ENCODE peak calls at places on chromosome 21, in eight cellular contexts. X is body of pancreas, A is NB4, L is lower leg skin, W is uterus, D is GM12892, M is GM12891, H is upper lobe of left lung. B is an unnamed sample.

GRCh38 chr21:33116669-33117267 is 46.8 kb downstream of the OLIG1 start:
- DNase-seq in H (no peak), A (no peak), W (no peak), D (no peak), L (peak), X (no peak), M (no peak), B (no peak)

GRCh38 chr21:42164064-42164789 is 54.7 kb upstream of the ABCG1 start:
- DNase-seq in D (peak), W (no peak), A (peak), X (peak), H (peak), L (peak), M (peak), B (peak)

GRCh38 chr21:34812510-34813265 is 143.9 kb downstream of the CLIC6 start:
- DNase-seq in W (no peak), H (no peak), D (no peak), A (no peak), L (no peak), M (no peak), X (no peak), B (no peak)

GRCh38 chr21:42775891-42776290 is 103.4 kb downstream of the WDR4 start:
- DNase-seq in W (no peak), D (no peak), L (no peak), M (no peak), H (no peak), X (no peak), A (no peak), B (no peak)

GRCh38 chr21:36164427-36164784 is 7.8 kb downstream of the DOP1B start:
- DNase-seq in L (no peak), X (peak), A (no peak), W (no peak), D (no peak), H (no peak), M (no peak), B (no peak)

GRCh38 chr21:42496839-42497202 is 797 bp upstream of the RSPH1 start:
- DNase-seq in L (peak), D (no peak), H (peak), X (peak), A (no peak), W (peak), M (no peak), B (no peak)

GRCh38 chr21:27362249-27362648 is 395.4 kb upstream of the ADAMTS5 start:
- DNase-seq in D (no peak), H (no peak), A (peak), X (no peak), W (no peak), M (no peak), L (no peak), B (no peak)

GRCh38 chr21:32549861-32550260 is 35.5 kb downstream of the TCP10L start:
- DNase-seq in H (no peak), L (peak), D (no peak), M (no peak), X (no peak), W (no peak), A (no peak), B (no peak)

GRCh38 chr21:31656199-31657095 is 3.0 kb upstream of the SOD1 start:
- DNase-seq in X (no peak), H (no peak), D (no peak), A (no peak), W (no peak), L (no peak), M (no peak), B (no peak)

GRCh38 chr21:34602061-34602460 is 12.9 kb downstream of the RCAN1 start:
- DNase-seq in M (no peak), W (no peak), H (no peak), A (no peak), D (no peak), L (no peak), X (no peak), B (no peak)

GRCh38 chr21:39000496-39000895 is 182.8 kb downstream of the PSMG1 start:
- DNase-seq in L (no peak), D (no peak), H (peak), X (no peak), M (no peak), W (peak), A (peak), B (no peak)

GRCh38 chr21:32886339-32886738 is 114.8 kb upstream of the PAXBP1 start:
- DNase-seq in W (no peak), L (no peak), H (no peak), A (no peak), X (no peak), M (no peak), D (no peak), B (no peak)

GRCh38 chr21:22223385-22223784 is 1225.2 kb downstream of the NCAM2 start:
- DNase-seq in L (no peak), W (no peak), M (no peak), D (no peak), A (no peak), X (no peak), H (no peak), B (no peak)

GRCh38 chr21:24594082-24594481 is 1013.2 kb downstream of the MRPL39 start:
- DNase-seq in L (no peak), A (no peak), D (no peak), M (no peak), H (no peak), X (no peak), W (no peak), B (no peak)

GRCh38 chr21:36321325-36322082 is 1.5 kb downstream of the MORC3 start:
- DNase-seq in X (peak), D (no peak), A (peak), W (no peak), H (no peak), M (no peak), L (no peak), B (no peak)

GRCh38 chr21:33025106-33025470 is 647 bp upstream of the OLIG2 start:
- DNase-seq in L (peak), X (no peak), D (no peak), A (peak), W (no peak), H (no peak), M (no peak), B (no peak)

GRCh38 chr21:39332175-39332574 is 16.7 kb downstream of the HMGN1 start:
- DNase-seq in H (no peak), D (no peak), W (no peak), X (no peak), M (no peak), A (no peak), L (no peak), B (no peak)

GRCh38 chr21:44870748-44871495 is 2.6 kb downstream of the PTTG1IP start:
- DNase-seq in D (no peak), L (no peak), X (peak), H (peak), M (no peak), W (no peak), A (no peak), B (peak)

GRCh38 chr21:41897047-41897669 is 18.0 kb upstream of the PRDM15 start:
- DNase-seq in A (no peak), H (no peak), M (no peak), L (no peak), D (no peak), X (no peak), W (no peak), B (no peak)

GRCh38 chr21:20999567-21000169 is 1.5 kb downstream of the NCAM2 start:
- DNase-seq in M (peak), L (no peak), A (peak), D (no peak), X (no peak), W (no peak), H (no peak), B (no peak)

GRCh38 chr21:32611471-32611997 is 643 bp downstream of the CFAP298 start:
- DNase-seq in L (no peak), D (peak), W (no peak), A (peak), H (peak), X (peak), M (peak), B (no peak)

GRCh38 chr21:38804030-38804616 is 1.6 kb upstream of the ETS2 start:
- DNase-seq in W (no peak), L (no peak), D (no peak), M (no peak), H (no peak), A (no peak), X (no peak), B (no peak)

GRCh38 chr21:35358008-35358407 is 308.9 kb upstream of the RUNX1 start:
- DNase-seq in X (no peak), D (no peak), M (no peak), A (no peak), L (no peak), W (no peak), H (no peak), B (no peak)

GRCh38 chr21:31218830-31219608 is 125.0 kb downstream of the TIAM1 start:
- DNase-seq in W (peak), M (no peak), H (no peak), L (no peak), X (no peak), A (no peak), D (no peak), B (peak)

GRCh38 chr21:14711287-14711686 is 165.2 kb upstream of the SAMSN1 start:
- DNase-seq in W (no peak), H (no peak), X (no peak), D (no peak), M (no peak), A (no peak), L (no peak), B (no peak)

GRCh38 chr21:40793057-40793456 is 53.9 kb downstream of the DSCAM start:
- DNase-seq in W (no peak), M (no peak), L (no peak), X (no peak), A (no peak), D (no peak), H (no peak), B (no peak)

GRCh38 chr21:27704567-27705166 is 737.8 kb upstream of the ADAMTS5 start:
- DNase-seq in H (no peak), X (no peak), L (no peak), A (no peak), D (no peak), M (no peak), W (peak), B (no peak)

GRCh38 chr21:30391615-30392014 is 4.2 kb upstream of the KRTAP13-1 start:
- DNase-seq in M (no peak), L (no peak), X (no peak), D (no peak), H (no peak), A (no peak), W (no peak), B (no peak)

GRCh38 chr21:33880626-33881025 is 35.0 kb downstream of the ATP5PO start:
- DNase-seq in H (no peak), D (no peak), M (no peak), X (no peak), L (no peak), W (no peak), A (no peak), B (no peak)

GRCh38 chr21:36169465-36170128 is 13.0 kb downstream of the DOP1B start:
- DNase-seq in M (no peak), L (no peak), A (no peak), X (no peak), D (no peak), H (peak), W (no peak), B (no peak)

DNA sequence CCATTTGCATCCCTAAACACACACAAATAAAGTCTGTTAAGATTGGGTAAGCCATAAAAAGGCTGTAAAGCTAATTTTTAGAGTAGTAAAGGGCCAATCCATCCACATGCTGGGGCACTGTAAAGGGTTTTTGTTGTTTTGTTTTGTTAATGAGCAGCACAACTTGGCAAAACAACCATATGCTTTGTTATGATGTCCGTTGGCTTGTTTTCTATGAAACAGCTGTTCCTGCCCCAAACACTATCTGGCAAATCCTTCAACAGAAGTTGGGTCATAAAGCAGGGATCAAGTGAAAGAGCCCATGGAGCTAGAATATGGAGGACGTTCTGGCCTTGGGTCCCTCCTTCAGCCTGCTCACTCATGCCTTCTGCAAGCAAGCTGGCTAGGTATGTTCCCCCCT is 183.6 kb downstream of the APP start:
- DNase-seq in L (no peak), X (no peak), M (no peak), A (no peak), H (no peak), D (no peak), W (no peak), B (no peak)
- TF ChIP-seq POLR2A in L (no peak), X (no peak), M (no peak), A (no peak), H (no peak), D (no peak), W (no peak), B (no peak)

DNA sequence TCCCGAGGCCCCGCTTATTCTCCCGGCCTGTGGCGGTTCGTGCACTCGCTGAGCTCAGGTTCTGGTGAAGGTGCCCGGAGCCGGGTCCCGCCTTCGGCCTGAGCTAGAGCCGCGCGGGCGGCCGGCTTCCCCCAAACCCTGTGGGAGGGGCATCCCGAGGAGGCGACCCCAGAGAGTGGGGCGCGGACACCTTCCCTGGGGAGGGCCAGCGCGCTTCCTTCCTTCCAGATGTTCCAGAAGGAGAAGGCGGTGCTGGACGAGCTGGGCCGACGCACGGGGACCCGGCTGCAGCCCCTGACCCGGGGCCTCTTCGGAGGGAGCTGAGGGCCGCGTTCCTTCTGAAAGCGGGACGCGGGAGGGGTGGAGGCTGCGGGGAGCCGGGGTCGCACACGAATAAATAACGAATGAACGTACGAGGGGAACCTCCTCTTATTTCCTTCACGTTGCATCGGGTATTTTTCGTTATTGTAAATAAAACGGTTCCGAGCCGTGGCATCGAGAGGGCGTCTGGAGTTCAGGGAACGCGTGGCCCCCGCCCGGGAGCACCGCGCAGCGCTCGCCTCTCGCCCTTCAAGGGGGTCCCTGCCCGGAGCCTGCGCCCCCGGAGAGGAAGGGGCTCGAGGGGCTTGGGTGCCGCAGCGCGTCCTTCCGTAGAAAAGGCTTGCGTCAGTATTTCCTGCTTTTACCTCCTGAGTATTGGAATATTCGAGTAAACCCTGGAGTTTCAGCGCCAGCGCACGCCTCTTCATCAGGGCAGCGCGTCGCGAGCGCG is 11.4 kb downstream of the YBEY start:
- DNase-seq in W (no peak), H (no peak), L (peak), D (no peak), A (no peak), X (no peak), M (no peak), B (no peak)
- TF ChIP-seq POLR2A in W (no peak), H (no peak), L (no peak), D (no peak), A (no peak), X (no peak), M (no peak), B (no peak)

DNA sequence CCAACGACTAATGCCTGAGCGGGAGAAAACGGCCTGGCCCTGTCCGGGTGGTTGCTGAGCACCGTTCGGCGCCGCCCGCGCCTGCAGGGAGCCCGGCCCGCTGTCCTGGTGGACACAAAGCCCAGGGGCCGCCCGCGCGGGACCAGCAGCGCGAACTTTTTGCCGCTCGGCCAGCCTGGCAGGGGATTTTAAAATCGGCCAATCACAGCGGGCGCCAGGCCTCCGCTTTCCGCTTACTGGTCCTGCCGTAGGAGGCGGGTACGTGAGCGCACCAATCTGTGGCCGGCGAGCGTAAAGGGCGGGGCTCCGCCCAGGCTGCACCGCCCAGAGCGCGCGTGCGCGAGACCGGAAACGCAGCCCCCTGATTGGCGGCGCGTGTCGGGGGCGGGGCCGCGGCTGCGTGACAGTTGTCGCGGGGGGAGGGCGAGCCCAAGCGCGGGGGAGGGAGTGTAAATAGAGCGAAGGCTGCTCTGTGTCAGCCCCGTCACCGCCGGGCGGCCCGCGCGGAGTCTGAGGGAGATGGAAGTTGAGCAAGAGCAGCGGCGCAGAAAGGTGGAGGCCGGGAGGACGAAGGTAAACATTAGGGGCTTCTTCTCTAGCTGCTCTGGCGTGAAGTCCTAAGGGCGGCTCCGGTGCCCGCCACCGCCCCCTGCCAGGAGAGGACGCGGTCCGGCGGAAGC is at the start of the genes C21orf58 and PCNT:
- DNase-seq in M (peak), X (peak), L (peak), H (peak), A (peak), D (peak), W (peak), B (peak)
- TF ChIP-seq POLR2A in M (peak), X (peak), L (no peak), H (no peak), A (peak), D (peak), W (no peak), B (peak)

GRCh38 chr21:37358392-37358791 is 8.2 kb upstream of the DYRK1A start:
- DNase-seq in H (no peak), M (no peak), X (no peak), W (peak), L (no peak), D (no peak), A (peak), B (no peak)
- TF ChIP-seq POLR2A in H (no peak), M (no peak), X (no peak), W (no peak), L (no peak), D (no peak), A (no peak), B (no peak)

GRCh38 chr21:43790053-43790524 is 712 bp downstream of the RRP1 start:
- DNase-seq in W (no peak), D (no peak), M (no peak), A (no peak), H (no peak), X (no peak), L (no peak), B (no peak)

GRCh38 chr21:43786423-43787179 is 2.8 kb upstream of the RRP1 start:
- DNase-seq in L (no peak), M (no peak), D (no peak), W (no peak), H (no peak), X (no peak), A (peak), B (no peak)

GRCh38 chr21:43792406-43792805 is 3.0 kb downstream of the RRP1 start:
- DNase-seq in D (no peak), L (no peak), A (no peak), X (no peak), W (no peak), H (no peak), M (no peak), B (no peak)

GRCh38 chr21:43787180-43787533 is 2.2 kb upstream of the RRP1 start:
- DNase-seq in X (no peak), A (peak), D (no peak), W (no peak), H (no peak), L (no peak), M (no peak), B (no peak)

GRCh38 chr21:43789276-43790052 is at the start of gene RRP1:
- DNase-seq in A (peak), W (peak), D (peak), L (peak), X (peak), M (peak), H (peak), B (peak)
- TF ChIP-seq POLR2A in A (peak), W (peak), D (peak), L (no peak), X (peak), M (peak), H (no peak), B (peak)

B was measured in gastrocnemius medialis.